ENCODE peak calls at places on chromosomes 11 and 22, in ten cellular contexts. One of them, this sample, is unnamed.

GRCh38 chr11:24375351-24375750 is 121.5 kb upstream of the LUZP2 start:
- DNase-seq in T-helper 2 cell: no peak
- DNase-seq in type B pancreatic cell: no peak
- DNase-seq in WTC11: no peak
- DNase-seq in A172: no peak
- DNase-seq in EL: no peak
- DNase-seq in C1 segment of cervical spinal cord: no peak
- DNase-seq in K562: no peak
- DNase-seq in CD8-positive, alpha-beta T cell: no peak
- DNase-seq in retina: no peak
- DNase-seq in this sample: no peak

GRCh38 chr11:75100314-75100713 is 3.6 kb upstream of the OR2AT4 start:
- DNase-seq in C1 segment of cervical spinal cord: no peak
- DNase-seq in EL: peak; percentile 83
- DNase-seq in WTC11: no peak
- DNase-seq in T-helper 2 cell: no peak
- DNase-seq in retina: no peak
- DNase-seq in CD8-positive, alpha-beta T cell: no peak
- DNase-seq in type B pancreatic cell: no peak
- DNase-seq in A172: peak; percentile 91
- DNase-seq in K562: peak; percentile 62
- DNase-seq in this sample: no peak

GRCh38 chr22:40051322-40051721 is 56.6 kb downstream of the FAM83F start:
- DNase-seq in type B pancreatic cell: no peak
- DNase-seq in CD8-positive, alpha-beta T cell: no peak
- DNase-seq in retina: no peak
- DNase-seq in T-helper 2 cell: no peak
- DNase-seq in A172: no peak
- DNase-seq in K562: no peak
- DNase-seq in EL: no peak
- DNase-seq in C1 segment of cervical spinal cord: no peak
- DNase-seq in WTC11: no peak
- DNase-seq in this sample: no peak

GRCh38 chr11:12089473-12089872 is 20.9 kb upstream of the MICAL2 start:
- DNase-seq in C1 segment of cervical spinal cord: no peak
- DNase-seq in WTC11: no peak
- DNase-seq in CD8-positive, alpha-beta T cell: no peak
- DNase-seq in type B pancreatic cell: no peak
- DNase-seq in K562: no peak
- DNase-seq in retina: no peak
- DNase-seq in EL: peak; percentile 46
- DNase-seq in T-helper 2 cell: no peak
- DNase-seq in A172: no peak
- DNase-seq in this sample: no peak

GRCh38 chr22:42343136-42343484 is 72.7 kb upstream of the TCF20 start:
- DNase-seq in EL: no peak
- DNase-seq in T-helper 2 cell: no peak
- DNase-seq in type B pancreatic cell: no peak
- DNase-seq in retina: peak; percentile 50
- DNase-seq in C1 segment of cervical spinal cord: peak; percentile 55
- DNase-seq in K562: no peak
- DNase-seq in A172: no peak
- DNase-seq in WTC11: no peak
- DNase-seq in CD8-positive, alpha-beta T cell: no peak
- DNase-seq in this sample: no peak

GRCh38 chr11:13963949-13964770 is 1.6 kb downstream of the SPON1 start:
- DNase-seq in A172: no peak
- DNase-seq in CD8-positive, alpha-beta T cell: no peak
- DNase-seq in C1 segment of cervical spinal cord: peak; percentile 53
- DNase-seq in retina: peak; percentile 75
- DNase-seq in K562: no peak
- DNase-seq in type B pancreatic cell: no peak
- DNase-seq in EL: no peak
- DNase-seq in WTC11: peak; percentile 42
- DNase-seq in T-helper 2 cell: no peak
- DNase-seq in this sample: no peak

GRCh38 chr11:46114961-46115360 is 6.3 kb downstream of the PHF21A start:
- DNase-seq in C1 segment of cervical spinal cord: no peak
- DNase-seq in type B pancreatic cell: no peak
- DNase-seq in K562: no peak
- DNase-seq in EL: no peak
- DNase-seq in CD8-positive, alpha-beta T cell: no peak
- DNase-seq in retina: no peak
- DNase-seq in WTC11: no peak
- DNase-seq in A172: no peak
- DNase-seq in T-helper 2 cell: no peak
- DNase-seq in this sample: no peak

GRCh38 chr11:898540-899190 is 11.9 kb downstream of the CHID1 start:
- DNase-seq in type B pancreatic cell: no peak
- DNase-seq in retina: peak; percentile 32
- DNase-seq in CD8-positive, alpha-beta T cell: no peak
- DNase-seq in K562: no peak
- DNase-seq in T-helper 2 cell: no peak
- DNase-seq in WTC11: peak; percentile 57
- DNase-seq in A172: peak; percentile 56
- DNase-seq in C1 segment of cervical spinal cord: no peak
- DNase-seq in EL: peak; percentile 19
- DNase-seq in this sample: no peak

GRCh38 chr22:21669026-21669425 is 3.2 kb downstream of the PPIL2 start:
- DNase-seq in A172: no peak
- DNase-seq in C1 segment of cervical spinal cord: no peak
- DNase-seq in EL: no peak
- DNase-seq in K562: no peak
- DNase-seq in WTC11: no peak
- DNase-seq in type B pancreatic cell: no peak
- DNase-seq in T-helper 2 cell: no peak
- DNase-seq in retina: no peak
- DNase-seq in CD8-positive, alpha-beta T cell: no peak
- DNase-seq in this sample: no peak

GRCh38 chr11:128894685-128895084 is 3.5 kb downstream of the KCNJ5 start:
- DNase-seq in EL: no peak
- DNase-seq in WTC11: no peak
- DNase-seq in retina: no peak
- DNase-seq in CD8-positive, alpha-beta T cell: no peak
- DNase-seq in A172: no peak
- DNase-seq in C1 segment of cervical spinal cord: no peak
- DNase-seq in K562: no peak
- DNase-seq in T-helper 2 cell: no peak
- DNase-seq in type B pancreatic cell: no peak
- DNase-seq in this sample: no peak

GRCh38 chr22:31734512-31734911 is 15.4 kb downstream of the PRR14L start:
- DNase-seq in A172: peak; percentile 10
- DNase-seq in T-helper 2 cell: no peak
- DNase-seq in CD8-positive, alpha-beta T cell: no peak
- DNase-seq in retina: no peak
- DNase-seq in EL: peak; percentile 88
- DNase-seq in C1 segment of cervical spinal cord: no peak
- DNase-seq in K562: no peak
- DNase-seq in WTC11: no peak
- DNase-seq in type B pancreatic cell: no peak
- DNase-seq in this sample: no peak

GRCh38 chr11:87878373-87878779 is 296.9 kb downstream of the RAB38 start:
- DNase-seq in T-helper 2 cell: no peak
- DNase-seq in C1 segment of cervical spinal cord: no peak
- DNase-seq in EL: peak; percentile 56
- DNase-seq in type B pancreatic cell: no peak
- DNase-seq in CD8-positive, alpha-beta T cell: no peak
- DNase-seq in A172: no peak
- DNase-seq in WTC11: no peak
- DNase-seq in retina: no peak
- DNase-seq in K562: no peak
- DNase-seq in this sample: no peak

GRCh38 chr11:89220684-89221339 is 43.1 kb downstream of the TYR start:
- DNase-seq in type B pancreatic cell: no peak
- DNase-seq in CD8-positive, alpha-beta T cell: no peak
- DNase-seq in retina: no peak
- DNase-seq in C1 segment of cervical spinal cord: no peak
- DNase-seq in T-helper 2 cell: no peak
- DNase-seq in EL: no peak
- DNase-seq in WTC11: no peak
- DNase-seq in A172: no peak
- DNase-seq in K562: no peak
- DNase-seq in this sample: no peak

GRCh38 chr22:43945632-43946390 is 9.4 kb upstream of the SAMM50 start:
- DNase-seq in EL: peak; percentile 69
- DNase-seq in A172: peak; percentile 41
- DNase-seq in CD8-positive, alpha-beta T cell: peak; percentile 49
- DNase-seq in retina: peak; percentile 63
- DNase-seq in WTC11: peak; percentile 75
- DNase-seq in K562: peak; percentile 71
- DNase-seq in type B pancreatic cell: no peak
- DNase-seq in T-helper 2 cell: peak; percentile 60
- DNase-seq in C1 segment of cervical spinal cord: peak; percentile 20
- DNase-seq in this sample: peak; percentile 87

GRCh38 chr11:44565008-44565745 is at the start of gene CD82:
- DNase-seq in CD8-positive, alpha-beta T cell: peak; percentile 93
- DNase-seq in WTC11: peak; percentile 100
- DNase-seq in C1 segment of cervical spinal cord: peak; percentile 99
- DNase-seq in K562: peak; percentile 98
- DNase-seq in EL: peak; percentile 99
- DNase-seq in T-helper 2 cell: peak; percentile 98
- DNase-seq in A172: peak; percentile 98
- DNase-seq in type B pancreatic cell: peak; percentile 100
- DNase-seq in retina: peak; percentile 91
- DNase-seq in this sample: peak; percentile 99

GRCh38 chr11:30830666-30831065 is 244.5 kb upstream of the MPPED2 start:
- DNase-seq in type B pancreatic cell: no peak
- DNase-seq in CD8-positive, alpha-beta T cell: no peak
- DNase-seq in EL: no peak
- DNase-seq in WTC11: no peak
- DNase-seq in K562: no peak
- DNase-seq in T-helper 2 cell: no peak
- DNase-seq in C1 segment of cervical spinal cord: no peak
- DNase-seq in A172: no peak
- DNase-seq in retina: no peak
- DNase-seq in this sample: no peak

GRCh38 chr11:72787262-72788104 is 6.4 kb downstream of the STARD10 start:
- DNase-seq in EL: no peak
- DNase-seq in type B pancreatic cell: no peak
- DNase-seq in retina: peak; percentile 57
- DNase-seq in CD8-positive, alpha-beta T cell: no peak
- DNase-seq in K562: peak; percentile 85
- DNase-seq in C1 segment of cervical spinal cord: no peak
- DNase-seq in A172: no peak
- DNase-seq in WTC11: peak; percentile 88
- DNase-seq in T-helper 2 cell: no peak
- DNase-seq in this sample: no peak

This sample was measured in activated effector memory CD4-positive, alpha-beta T cell treated with anti-CD3 and anti-CD28 coated beads, Interleukin-2, amount 50 U/mL, for 16 hours.